ENCODE peak calls at places on chromosomes 7 and 10, in seven cellular contexts. One of them, this sample, is unnamed.

GRCh38 chr10:89182894-89183293 is 24.2 kb downstream of the CH25H start:
- DNase-seq in RWPE1: no peak
- DNase-seq in stomach: no peak
- DNase-seq in activated CD8-positive, alpha-beta memory T cell treated with anti-CD3 and anti-CD28 coated beads for 24 hours: no peak
- DNase-seq in Peyer's patch: no peak
- DNase-seq in fibroblast of lung: no peak
- DNase-seq in HL-60: no peak
- DNase-seq in this sample: no peak

GRCh38 chr10:60358282-60358681 is 31.4 kb downstream of the ANK3 start:
- DNase-seq in RWPE1: no peak
- DNase-seq in HL-60: no peak
- DNase-seq in Peyer's patch: no peak
- DNase-seq in activated CD8-positive, alpha-beta memory T cell treated with anti-CD3 and anti-CD28 coated beads for 24 hours: no peak
- DNase-seq in stomach: no peak
- DNase-seq in fibroblast of lung: no peak
- DNase-seq in this sample: no peak

GRCh38 chr10:33697016-33697415 is 362.5 kb upstream of the NRP1 start:
- DNase-seq in fibroblast of lung: no peak
- DNase-seq in RWPE1: peak
- DNase-seq in stomach: no peak
- DNase-seq in Peyer's patch: no peak
- DNase-seq in HL-60: no peak
- DNase-seq in activated CD8-positive, alpha-beta memory T cell treated with anti-CD3 and anti-CD28 coated beads for 24 hours: no peak
- DNase-seq in this sample: no peak

GRCh38 chr7:155886391-155887173 is 74.3 kb upstream of the SHH start:
- DNase-seq in fibroblast of lung: no peak
- DNase-seq in Peyer's patch: no peak
- DNase-seq in activated CD8-positive, alpha-beta memory T cell treated with anti-CD3 and anti-CD28 coated beads for 24 hours: no peak
- DNase-seq in HL-60: no peak
- DNase-seq in RWPE1: no peak
- DNase-seq in stomach: no peak
- DNase-seq in this sample: no peak

GRCh38 chr10:87092356-87092860 is 2.2 kb downstream of the GLUD1 start:
- DNase-seq in activated CD8-positive, alpha-beta memory T cell treated with anti-CD3 and anti-CD28 coated beads for 24 hours: no peak
- DNase-seq in fibroblast of lung: peak
- DNase-seq in RWPE1: no peak
- DNase-seq in Peyer's patch: no peak
- DNase-seq in HL-60: no peak
- DNase-seq in stomach: no peak
- DNase-seq in this sample: no peak

GRCh38 chr10:91422915-91423314 is 12.8 kb downstream of the HECTD2 start:
- DNase-seq in HL-60: no peak
- DNase-seq in Peyer's patch: no peak
- DNase-seq in activated CD8-positive, alpha-beta memory T cell treated with anti-CD3 and anti-CD28 coated beads for 24 hours: no peak
- DNase-seq in stomach: no peak
- DNase-seq in fibroblast of lung: no peak
- DNase-seq in RWPE1: no peak
- DNase-seq in this sample: no peak

GRCh38 chr7:42262907-42263466 is 26.0 kb upstream of the GLI3 start:
- DNase-seq in Peyer's patch: no peak
- DNase-seq in activated CD8-positive, alpha-beta memory T cell treated with anti-CD3 and anti-CD28 coated beads for 24 hours: no peak
- DNase-seq in stomach: no peak
- DNase-seq in fibroblast of lung: peak
- DNase-seq in RWPE1: peak
- DNase-seq in HL-60: no peak
- DNase-seq in this sample: peak

GRCh38 chr7:116542618-116543017 is 17.8 kb downstream of the CAV1 start:
- DNase-seq in Peyer's patch: no peak
- DNase-seq in stomach: no peak
- DNase-seq in RWPE1: no peak
- DNase-seq in activated CD8-positive, alpha-beta memory T cell treated with anti-CD3 and anti-CD28 coated beads for 24 hours: no peak
- DNase-seq in HL-60: no peak
- DNase-seq in fibroblast of lung: peak
- DNase-seq in this sample: no peak

GRCh38 chr10:80191589-80192270 is 13.6 kb downstream of the ANXA11 start:
- DNase-seq in activated CD8-positive, alpha-beta memory T cell treated with anti-CD3 and anti-CD28 coated beads for 24 hours: no peak
- DNase-seq in Peyer's patch: peak
- DNase-seq in stomach: peak
- DNase-seq in RWPE1: peak
- DNase-seq in HL-60: peak
- DNase-seq in fibroblast of lung: no peak
- DNase-seq in this sample: no peak

GRCh38 chr7:157016352-157017041 is 6.0 kb upstream of the MNX1 start:
- DNase-seq in activated CD8-positive, alpha-beta memory T cell treated with anti-CD3 and anti-CD28 coated beads for 24 hours: peak
- DNase-seq in stomach: no peak
- DNase-seq in HL-60: no peak
- DNase-seq in fibroblast of lung: no peak
- DNase-seq in Peyer's patch: peak
- DNase-seq in RWPE1: no peak
- DNase-seq in this sample: no peak

GRCh38 chr10:132459252-132460028 is 62.4 kb downstream of the PWWP2B start:
- DNase-seq in stomach: peak
- DNase-seq in activated CD8-positive, alpha-beta memory T cell treated with anti-CD3 and anti-CD28 coated beads for 24 hours: no peak
- DNase-seq in fibroblast of lung: no peak
- DNase-seq in HL-60: no peak
- DNase-seq in RWPE1: no peak
- DNase-seq in Peyer's patch: peak
- DNase-seq in this sample: no peak

GRCh38 chr7:150390206-150390605 is 11.1 kb downstream of the ZNF775 start:
- DNase-seq in activated CD8-positive, alpha-beta memory T cell treated with anti-CD3 and anti-CD28 coated beads for 24 hours: no peak
- DNase-seq in Peyer's patch: no peak
- DNase-seq in fibroblast of lung: peak
- DNase-seq in stomach: no peak
- DNase-seq in HL-60: no peak
- DNase-seq in RWPE1: no peak
- DNase-seq in this sample: no peak

GRCh38 chr10:6163364-6164270 is 39.1 kb upstream of the PFKFB3 start:
- DNase-seq in Peyer's patch: peak
- DNase-seq in activated CD8-positive, alpha-beta memory T cell treated with anti-CD3 and anti-CD28 coated beads for 24 hours: peak
- DNase-seq in fibroblast of lung: peak
- DNase-seq in stomach: peak
- DNase-seq in RWPE1: peak
- DNase-seq in HL-60: peak
- DNase-seq in this sample: peak

This sample was measured in BJ.